ENCODE peak calls at places on chromosomes 7 and 10, in four cellular contexts. One of them, this sample, is unnamed.

GRCh38 chr7:151632750-151633515 is 113.2 kb upstream of the RHEB start:
- DNase-seq in NCI-H2171: no peak
- DNase-seq in CD8-positive, alpha-beta memory T cell: peak
- DNase-seq in endodermal cell: peak
- DNase-seq in this sample: peak

GRCh38 chr7:129952164-129952652 is 552 bp downstream of the UBE2H start:
- DNase-seq in NCI-H2171: no peak
- DNase-seq in CD8-positive, alpha-beta memory T cell: peak
- DNase-seq in endodermal cell: peak
- DNase-seq in this sample: peak

GRCh38 chr7:151093748-151094147 is 7.5 kb downstream of the AGAP3 start:
- DNase-seq in NCI-H2171: no peak
- DNase-seq in CD8-positive, alpha-beta memory T cell: no peak
- DNase-seq in endodermal cell: no peak
- DNase-seq in this sample: no peak

GRCh38 chr10:126902157-126902556 is 3.1 kb upstream of the DOCK1 start:
- DNase-seq in NCI-H2171: no peak
- DNase-seq in CD8-positive, alpha-beta memory T cell: no peak
- DNase-seq in endodermal cell: no peak
- DNase-seq in this sample: no peak

GRCh38 chr7:108497082-108497725 is 28.7 kb downstream of the PNPLA8 start:
- DNase-seq in NCI-H2171: peak
- DNase-seq in CD8-positive, alpha-beta memory T cell: peak
- DNase-seq in endodermal cell: peak
- DNase-seq in this sample: no peak

GRCh38 chr7:86644282-86645173 is 819 bp downstream of the GRM3 start:
- DNase-seq in NCI-H2171: no peak
- DNase-seq in CD8-positive, alpha-beta memory T cell: no peak
- DNase-seq in endodermal cell: peak
- DNase-seq in this sample: peak

GRCh38 chr7:139297795-139298194 is 43.3 kb upstream of the FMC1 start:
- DNase-seq in NCI-H2171: no peak
- DNase-seq in CD8-positive, alpha-beta memory T cell: no peak
- DNase-seq in endodermal cell: no peak
- DNase-seq in this sample: no peak

GRCh38 chr10:93074597-93075368 is 1.1 kb downstream of the CYP26A1 start:
- DNase-seq in NCI-H2171: no peak
- DNase-seq in CD8-positive, alpha-beta memory T cell: no peak
- DNase-seq in endodermal cell: peak
- DNase-seq in this sample: peak

GRCh38 chr10:75049316-75050285 is 61.9 kb upstream of the SAMD8 start:
- DNase-seq in NCI-H2171: no peak
- DNase-seq in CD8-positive, alpha-beta memory T cell: no peak
- DNase-seq in endodermal cell: peak
- DNase-seq in this sample: no peak

GRCh38 chr10:50219646-50220045 is 31.7 kb downstream of the ASAH2 start:
- DNase-seq in NCI-H2171: no peak
- DNase-seq in CD8-positive, alpha-beta memory T cell: no peak
- DNase-seq in endodermal cell: no peak
- DNase-seq in this sample: no peak

GRCh38 chr7:1853619-1854520 is 183.8 kb downstream of the ELFN1 start:
- DNase-seq in NCI-H2171: no peak
- DNase-seq in CD8-positive, alpha-beta memory T cell: peak
- DNase-seq in endodermal cell: peak
- DNase-seq in this sample: peak

GRCh38 chr7:132116369-132116768 is 459.9 kb downstream of the PLXNA4 start:
- DNase-seq in NCI-H2171: no peak
- DNase-seq in CD8-positive, alpha-beta memory T cell: no peak
- DNase-seq in endodermal cell: no peak
- DNase-seq in this sample: no peak

GRCh38 chr10:76902949-76903348 is 734.7 kb downstream of the KCNMA1 start:
- DNase-seq in NCI-H2171: peak
- DNase-seq in CD8-positive, alpha-beta memory T cell: no peak
- DNase-seq in endodermal cell: peak
- DNase-seq in this sample: peak

GRCh38 chr7:150931199-150931869 is 46.8 kb downstream of the KCNH2 start:
- DNase-seq in NCI-H2171: no peak
- DNase-seq in CD8-positive, alpha-beta memory T cell: no peak
- DNase-seq in endodermal cell: no peak
- DNase-seq in this sample: no peak

GRCh38 chr10:21626457-21627161 is 92.6 kb downstream of the MLLT10 start:
- DNase-seq in NCI-H2171: no peak
- DNase-seq in CD8-positive, alpha-beta memory T cell: no peak
- DNase-seq in endodermal cell: no peak
- DNase-seq in this sample: no peak

GRCh38 chr7:13155188-13155587 is 467.8 kb downstream of the ARL4A start:
- DNase-seq in NCI-H2171: peak
- DNase-seq in CD8-positive, alpha-beta memory T cell: no peak
- DNase-seq in endodermal cell: no peak
- DNase-seq in this sample: no peak

GRCh38 chr10:24824124-24824523 is 100.4 kb upstream of the ARHGAP21 start:
- DNase-seq in NCI-H2171: no peak
- DNase-seq in CD8-positive, alpha-beta memory T cell: no peak
- DNase-seq in endodermal cell: no peak
- DNase-seq in this sample: no peak

GRCh38 chr7:116525913-116526857 is 1.3 kb downstream of the CAV1 start:
- DNase-seq in NCI-H2171: no peak
- DNase-seq in CD8-positive, alpha-beta memory T cell: peak
- DNase-seq in endodermal cell: peak
- DNase-seq in this sample: peak

GRCh38 chr10:3409928-3410327 is 237.3 kb upstream of the PITRM1 start:
- DNase-seq in NCI-H2171: no peak
- DNase-seq in CD8-positive, alpha-beta memory T cell: no peak
- DNase-seq in endodermal cell: no peak
- DNase-seq in this sample: no peak

GRCh38 chr7:108311446-108312168 is 144.6 kb downstream of the NRCAM start:
- DNase-seq in NCI-H2171: no peak
- DNase-seq in CD8-positive, alpha-beta memory T cell: no peak
- DNase-seq in endodermal cell: no peak
- DNase-seq in this sample: no peak

This sample was measured in right cardiac atrium.